ENCODE peak calls at places on chromosome 22, in eight cellular contexts. Y, K, T, P, M, X, W and U are unnamed samples.

GRCh38 chr22:23065069-23065451 is 5.3 kb upstream of the GNAZ start:
- DNase-seq in Y (no peak), K (no peak), T (no peak), P (no peak), M (peak), X (no peak), W (no peak), U (no peak)

GRCh38 chr22:48338793-48339705 is 1488.6 kb downstream of the BRD1 start:
- DNase-seq in Y (no peak), K (no peak), T (no peak), P (no peak), M (peak), X (no peak), W (no peak), U (no peak)

GRCh38 chr22:48316245-48316875 is 1511.3 kb downstream of the BRD1 start:
- DNase-seq in Y (no peak), K (no peak), T (no peak), P (no peak), M (peak), X (no peak), W (no peak), U (no peak)

GRCh38 chr22:19063581-19064353 is 58.4 kb downstream of the DGCR2 start:
- DNase-seq in Y (no peak), K (no peak), T (no peak), P (no peak), M (no peak), X (no peak), W (no peak), U (no peak)

GRCh38 chr22:36014539-36015072 is 14.0 kb downstream of the RBFOX2 start:
- DNase-seq in Y (no peak), K (no peak), T (no peak), P (no peak), M (no peak), X (no peak), W (no peak), U (no peak)

GRCh38 chr22:40636380-40637180 is at the start of gene MRTFA:
- DNase-seq in Y (peak), K (peak), T (peak), P (peak), M (peak), X (peak), W (peak), U (peak)

GRCh38 chr22:50699001-50699753 is 26.6 kb downstream of the SHANK3 start:
- DNase-seq in Y (no peak), K (no peak), T (no peak), P (no peak), M (peak), X (peak), W (no peak), U (no peak)

GRCh38 chr22:43837666-43838065 is 24.6 kb downstream of the SULT4A1 start:
- DNase-seq in Y (no peak), K (no peak), T (no peak), P (no peak), M (no peak), X (no peak), W (no peak), U (no peak)

GRCh38 chr22:46815896-46816721 is 53.7 kb downstream of the TBC1D22A start:
- DNase-seq in Y (no peak), K (peak), T (no peak), P (peak), M (peak), X (peak), W (no peak), U (no peak)
- TF ChIP-seq CTCF in Y (no peak), K (peak), T (no peak), P (no peak), M (peak), X (no peak), W (no peak), U (no peak)

DNA sequence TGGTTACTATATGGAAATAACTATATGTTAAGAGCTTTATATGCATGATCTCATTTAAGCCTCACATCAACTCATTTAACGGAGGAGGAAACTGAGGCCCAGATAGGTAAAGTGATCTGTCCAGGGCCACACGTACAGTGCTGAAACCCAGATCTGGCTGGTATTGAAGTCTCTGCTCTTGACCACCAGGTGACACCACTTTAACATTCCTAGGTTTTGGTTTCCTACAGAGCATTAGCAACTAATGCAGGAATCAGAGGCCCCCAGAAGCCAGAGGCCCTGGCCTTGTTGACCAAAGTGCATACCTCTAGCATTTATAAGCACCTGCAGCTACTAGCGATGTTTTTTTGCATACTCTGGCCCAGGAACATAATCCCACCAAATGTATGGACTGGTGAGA is 12.9 kb upstream of the LIMK2 start:
- DNase-seq in Y (no peak), K (no peak), T (no peak), P (no peak), M (no peak), X (no peak), W (no peak), U (no peak)
- TF ChIP-seq CTCF in Y (peak), K (peak), T (peak), P (no peak), M (peak), X (no peak), W (no peak), U (no peak)

GRCh38 chr22:29994941-29995340 is 85.3 kb upstream of the HORMAD2 start:
- DNase-seq in Y (no peak), K (no peak), T (no peak), P (peak), M (no peak), X (no peak), W (no peak), U (no peak)
- TF ChIP-seq CTCF in Y (no peak), K (no peak), T (no peak), P (no peak), M (no peak), X (no peak), W (no peak), U (no peak)

DNA sequence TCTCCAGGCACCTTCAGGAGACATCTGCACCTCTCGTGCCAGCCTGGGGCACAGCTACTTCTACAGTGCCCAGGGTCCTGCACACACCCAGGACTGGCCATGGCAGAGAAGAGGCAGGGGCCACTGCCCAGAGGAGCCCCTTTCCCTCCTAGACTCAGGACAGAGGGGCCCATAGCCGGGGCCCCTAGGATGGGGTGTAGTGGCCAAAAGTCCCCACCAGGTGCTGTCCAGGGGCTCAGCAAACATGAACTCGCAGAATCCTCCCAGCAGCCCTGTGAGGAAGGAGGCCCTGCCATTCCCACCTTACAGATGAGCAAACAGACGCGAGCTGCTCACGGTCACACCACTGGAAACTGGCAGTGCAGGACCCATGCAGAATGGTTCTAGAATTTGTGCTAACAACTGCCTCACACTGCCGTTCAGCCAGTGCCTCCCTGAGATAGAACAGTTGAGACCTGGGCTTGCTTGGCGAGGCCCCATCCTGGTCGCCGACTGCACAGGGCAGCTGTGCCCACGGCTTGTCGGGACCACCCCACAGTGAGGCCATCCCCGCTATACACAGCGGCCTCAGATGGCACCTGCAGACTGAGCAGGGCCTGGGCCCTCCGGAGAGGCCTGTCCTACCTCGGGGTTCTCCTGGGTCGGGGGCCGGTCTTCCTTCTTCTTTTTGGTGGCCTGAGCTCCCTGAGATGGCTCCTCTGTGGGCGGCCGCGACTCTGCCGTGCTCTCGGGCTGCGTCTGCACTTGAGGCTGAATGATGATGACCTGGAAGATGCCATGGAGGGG is 96.4 kb downstream of the PHF21B start:
- DNase-seq in Y (no peak), K (no peak), T (no peak), P (no peak), M (peak), X (no peak), W (no peak), U (no peak)
- TF ChIP-seq CTCF in Y (no peak), K (peak), T (no peak), P (no peak), M (no peak), X (no peak), W (no peak), U (no peak)

DNA sequence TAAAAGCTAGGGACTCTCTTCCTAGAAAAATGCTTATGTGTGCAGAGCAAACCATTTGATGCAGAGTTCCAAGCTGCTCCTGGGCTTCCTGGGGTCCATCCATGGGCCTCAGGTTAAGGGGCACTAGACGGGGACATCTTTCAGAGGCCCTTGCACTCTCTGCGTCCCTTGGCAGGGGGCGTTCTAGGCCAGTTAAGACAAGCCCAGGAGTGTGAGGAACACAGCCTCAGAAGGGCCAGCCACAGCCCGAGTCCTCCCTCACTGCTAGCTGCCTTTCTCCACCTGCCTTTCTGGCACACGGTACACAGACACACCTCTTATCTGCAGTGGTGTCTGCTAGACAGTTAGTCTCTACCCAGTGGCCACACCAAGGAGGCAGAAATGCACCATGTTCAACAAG is 18.0 kb upstream of the BID start:
- DNase-seq in Y (peak), K (no peak), T (no peak), P (no peak), M (no peak), X (no peak), W (no peak), U (no peak)
- TF ChIP-seq CTCF in Y (peak), K (no peak), T (no peak), P (no peak), M (no peak), X (no peak), W (no peak), U (no peak)

DNA sequence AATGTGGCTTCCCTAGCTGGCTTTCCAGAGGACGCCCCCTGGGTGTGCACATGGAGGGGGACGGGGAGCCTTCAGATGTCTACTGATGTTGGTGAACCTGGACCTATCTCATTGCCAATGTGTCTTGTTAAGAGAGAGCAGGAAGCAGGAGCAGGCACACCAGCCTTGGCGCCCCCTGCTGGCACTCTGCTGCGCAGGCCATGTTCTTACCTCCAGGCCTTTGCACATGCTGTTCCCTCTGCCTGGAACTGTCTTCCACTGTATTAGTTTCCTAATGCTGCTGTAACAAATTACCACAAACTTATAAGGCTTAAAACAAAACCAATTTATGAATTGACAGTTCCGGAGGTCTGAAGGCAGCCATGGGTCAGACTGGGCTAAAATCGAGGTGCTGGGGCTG is 23.6 kb upstream of the MN1 start:
- DNase-seq in Y (no peak), K (no peak), T (no peak), P (no peak), M (no peak), X (no peak), W (peak), U (no peak)
- TF ChIP-seq CTCF in Y (peak), K (peak), T (no peak), P (peak), M (peak), X (no peak), W (peak), U (peak)

DNA sequence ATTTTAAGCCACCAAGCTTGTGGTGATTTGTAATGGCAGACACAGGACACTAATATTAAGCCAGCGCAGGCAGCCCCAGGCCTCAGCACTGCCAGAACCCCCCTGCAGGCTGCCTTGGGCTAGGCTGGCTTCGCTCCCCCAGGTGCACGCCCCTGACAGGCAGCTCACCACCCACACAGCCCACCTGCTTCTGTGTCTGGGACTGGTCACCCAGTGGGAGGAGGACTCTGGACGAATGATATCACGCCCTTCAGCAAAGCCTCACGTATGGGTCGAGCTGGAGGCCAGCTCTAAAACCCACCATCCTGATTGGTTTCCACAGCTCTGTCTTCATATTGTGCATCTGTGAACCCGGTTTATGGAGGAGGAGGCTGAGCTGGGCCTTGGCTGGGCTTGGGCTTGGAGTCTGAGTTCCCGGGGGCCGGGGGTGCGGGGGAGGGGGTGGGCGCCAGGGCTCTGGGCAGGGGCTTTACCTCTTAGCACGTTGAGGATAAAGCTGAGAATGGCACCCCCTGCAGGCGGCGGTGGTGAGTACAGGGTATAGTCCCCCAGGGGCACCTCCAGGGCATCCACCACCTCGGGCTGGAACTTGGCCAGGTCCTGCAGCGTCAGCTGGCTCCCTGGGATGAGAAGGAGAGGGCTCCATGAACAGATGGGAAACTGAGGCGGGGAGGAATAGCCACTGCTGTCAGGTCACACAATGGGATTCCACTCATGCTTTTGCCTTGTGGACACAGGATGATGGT is 13.8 kb downstream of the GGT5 start:
- DNase-seq in Y (peak), K (no peak), T (no peak), P (no peak), M (no peak), X (peak), W (peak), U (no peak)
- TF ChIP-seq CTCF in Y (peak), K (peak), T (peak), P (no peak), M (peak), X (peak), W (peak), U (no peak)

GRCh38 chr22:38754247-38755154 is 1.3 kb downstream of the SUN2 start:
- DNase-seq in Y (peak), K (peak), T (peak), P (peak), M (no peak), X (peak), W (peak), U (no peak)

GRCh38 chr22:38753894-38754246 is 1.9 kb downstream of the SUN2 start:
- DNase-seq in Y (no peak), K (no peak), T (no peak), P (no peak), M (no peak), X (no peak), W (no peak), U (no peak)

GRCh38 chr22:38756631-38757463 is 1.0 kb upstream of the SUN2 start:
- DNase-seq in Y (no peak), K (no peak), T (no peak), P (no peak), M (no peak), X (peak), W (peak), U (no peak)

GRCh38 chr22:38755911-38756532 is at the start of gene SUN2:
- DNase-seq in Y (peak), K (peak), T (peak), P (peak), M (no peak), X (peak), W (peak), U (no peak)

DNA sequence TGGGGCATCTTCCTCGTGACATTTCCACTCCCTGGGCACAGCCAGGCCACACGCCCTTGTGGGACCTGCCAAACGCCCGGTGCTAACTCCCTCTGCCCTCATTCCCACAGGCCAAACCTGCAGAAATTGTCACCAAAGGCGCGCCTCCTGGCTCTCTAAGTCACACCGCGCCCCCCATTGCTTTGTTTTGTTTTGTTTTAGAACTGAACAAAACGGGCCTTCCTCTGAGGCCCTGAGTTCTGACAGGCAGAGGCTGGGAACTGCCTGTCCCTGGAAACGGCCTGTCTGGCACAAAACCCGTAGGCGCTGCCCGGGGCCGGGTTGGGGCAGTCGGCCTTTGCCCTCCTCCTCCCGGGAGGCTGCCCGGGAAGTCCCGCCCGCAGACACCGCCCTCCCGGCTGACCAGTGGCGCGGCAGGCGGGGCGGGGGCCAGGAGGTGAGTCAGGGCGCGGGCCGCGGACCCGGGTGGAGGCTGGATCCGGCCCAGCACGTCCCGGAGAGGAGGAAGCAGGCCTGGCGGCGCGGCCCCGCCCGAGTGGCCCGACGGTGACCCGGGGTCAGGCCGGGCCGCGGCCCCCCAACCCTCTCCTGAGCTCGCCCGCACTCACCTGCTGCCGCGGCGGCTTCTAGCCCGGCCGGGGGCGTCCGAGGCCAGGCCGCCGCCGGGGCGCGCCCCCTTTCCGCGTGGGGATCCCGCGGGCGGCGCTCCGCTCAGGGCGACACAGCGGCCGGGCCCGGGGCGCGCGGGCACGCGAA is 465 bp downstream of the SUN2 start:
- DNase-seq in Y (peak), K (peak), T (peak), P (peak), M (no peak), X (peak), W (peak), U (no peak)
- TF ChIP-seq CTCF in Y (no peak), K (no peak), T (no peak), P (no peak), M (peak), X (no peak), W (no peak), U (no peak)